ENCODE peak calls at places on chromosomes 5 and 9, in seven cellular contexts. T is effector memory CD4-positive, alpha-beta T cell; Q is H1; D is GM23248; A is foreskin keratinocyte; G is left lung; C is A549. F is an unnamed sample.

GRCh38 chr5:135227064-135228022 is 171.7 kb downstream of the MACROH2A1 start:
- DNase-seq in G (no peak), Q (no peak), A (no peak), T (no peak), C (no peak), D (no peak), F (no peak)

GRCh38 chr5:43917925-43918324 is 314.9 kb downstream of the NNT start:
- DNase-seq in G (no peak), C (no peak), A (no peak), Q (no peak), T (no peak), D (no peak), F (no peak)

GRCh38 chr5:76473676-76474075 is 70.6 kb downstream of the IQGAP2 start:
- DNase-seq in D (no peak), G (no peak), C (no peak), A (no peak), T (peak; percentile 41), Q (no peak), F (no peak)

GRCh38 chr5:147901555-147901954 is 4.8 kb downstream of the C5orf46 start:
- DNase-seq in Q (no peak), G (no peak), C (peak; percentile 1), D (peak; percentile 26), T (no peak), A (no peak), F (no peak)

GRCh38 chr9:131927092-131927491 is 152.6 kb downstream of the MED27 start:
- DNase-seq in A (no peak), Q (no peak), C (no peak), D (no peak), T (no peak), G (no peak), F (no peak)

GRCh38 chr5:123147741-123148140 is 58.7 kb downstream of the PRDM6 start:
- DNase-seq in Q (no peak), A (no peak), T (no peak), D (no peak), G (no peak), C (no peak), F (no peak)

GRCh38 chr9:86324308-86324707 is 29.9 kb downstream of the TUT7 start:
- DNase-seq in T (no peak), A (no peak), G (no peak), Q (no peak), D (peak; percentile 85), C (no peak), F (no peak)

GRCh38 chr9:119283118-119283794 is 86.0 kb downstream of the BRINP1 start:
- DNase-seq in G (no peak), Q (peak; percentile 59), T (no peak), A (peak; percentile 3), D (peak; percentile 78), C (no peak), F (peak; percentile 60)

GRCh38 chr9:86298873-86299272 is 16.5 kb upstream of the ISCA1 start:
- DNase-seq in G (no peak), A (no peak), D (no peak), C (no peak), Q (no peak), T (no peak), F (no peak)

GRCh38 chr9:25636026-25636425 is 42.2 kb downstream of the TUSC1 start:
- DNase-seq in G (no peak), Q (no peak), D (no peak), T (no peak), C (no peak), A (no peak), F (no peak)

GRCh38 chr5:32585446-32586250 is at the start of gene SUB1:
- DNase-seq in A (peak; percentile 68), T (peak; percentile 93), Q (peak; percentile 75), G (peak; percentile 97), D (peak; percentile 94), C (peak; percentile 92), F (peak; percentile 97)

GRCh38 chr5:32585122-32585445 is 273 bp upstream of the SUB1 start:
- DNase-seq in D (no peak), C (no peak), T (no peak), G (no peak), Q (no peak), A (no peak), F (no peak)

GRCh38 chr5:32586251-32586642 is 890 bp downstream of the SUB1 start:
- DNase-seq in Q (no peak), T (no peak), C (no peak), G (no peak), D (no peak), A (no peak), F (no peak)

GRCh38 chr5:32589431-32589830 is 4.1 kb downstream of the SUB1 start:
- DNase-seq in G (no peak), C (no peak), A (no peak), T (no peak), D (no peak), Q (no peak), F (no peak)

GRCh38 chr5:32587067-32587551 is 1.8 kb downstream of the SUB1 start:
- DNase-seq in D (no peak), A (no peak), G (no peak), T (no peak), C (no peak), Q (no peak), F (no peak)
- H3K4me1 ChIP-seq in D (peaks cover 30% of the 10 kb centered on the region), A (peaks cover 21% of the 10 kb centered on the region), G (peaks cover 23% of the 10 kb centered on the region), T (peaks cover 27% of the 10 kb centered on the region), C (peaks cover 24% of the 10 kb centered on the region), Q (peaks cover 3% of the 10 kb centered on the region), F (no peaks in the 10 kb centered on the region)

DNA sequence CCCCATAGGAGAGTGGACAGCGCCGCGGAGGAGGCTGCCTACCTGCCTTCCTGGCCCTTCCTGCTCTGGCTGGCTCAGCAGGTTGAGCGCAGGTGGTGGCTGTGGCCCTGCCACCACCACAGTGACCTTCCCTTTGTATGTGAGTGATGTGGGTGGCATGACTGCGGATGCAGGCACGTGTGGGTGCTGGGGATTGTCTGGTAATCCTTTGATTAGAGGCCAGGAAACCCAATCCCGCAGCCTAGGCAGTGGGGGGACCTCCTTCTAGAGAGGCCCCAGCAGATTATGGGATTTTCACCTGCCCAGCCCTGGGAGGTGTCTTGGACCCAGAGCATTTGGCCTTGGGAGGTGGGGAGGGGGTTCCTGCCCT is 16.5 kb downstream of the RXRA start:
- DNase-seq in D (no peak), C (no peak), Q (no peak), G (no peak), A (no peak), T (no peak), F (no peak)
- H3K4me1 ChIP-seq in D (no peaks in the 10 kb centered on the region), C (no peaks in the 10 kb centered on the region), Q (no peaks in the 10 kb centered on the region), G (peaks cover 59% of the 10 kb centered on the region), A (peaks cover 3% of the 10 kb centered on the region), T (no peaks in the 10 kb centered on the region), F (no peaks in the 10 kb centered on the region)

DNA sequence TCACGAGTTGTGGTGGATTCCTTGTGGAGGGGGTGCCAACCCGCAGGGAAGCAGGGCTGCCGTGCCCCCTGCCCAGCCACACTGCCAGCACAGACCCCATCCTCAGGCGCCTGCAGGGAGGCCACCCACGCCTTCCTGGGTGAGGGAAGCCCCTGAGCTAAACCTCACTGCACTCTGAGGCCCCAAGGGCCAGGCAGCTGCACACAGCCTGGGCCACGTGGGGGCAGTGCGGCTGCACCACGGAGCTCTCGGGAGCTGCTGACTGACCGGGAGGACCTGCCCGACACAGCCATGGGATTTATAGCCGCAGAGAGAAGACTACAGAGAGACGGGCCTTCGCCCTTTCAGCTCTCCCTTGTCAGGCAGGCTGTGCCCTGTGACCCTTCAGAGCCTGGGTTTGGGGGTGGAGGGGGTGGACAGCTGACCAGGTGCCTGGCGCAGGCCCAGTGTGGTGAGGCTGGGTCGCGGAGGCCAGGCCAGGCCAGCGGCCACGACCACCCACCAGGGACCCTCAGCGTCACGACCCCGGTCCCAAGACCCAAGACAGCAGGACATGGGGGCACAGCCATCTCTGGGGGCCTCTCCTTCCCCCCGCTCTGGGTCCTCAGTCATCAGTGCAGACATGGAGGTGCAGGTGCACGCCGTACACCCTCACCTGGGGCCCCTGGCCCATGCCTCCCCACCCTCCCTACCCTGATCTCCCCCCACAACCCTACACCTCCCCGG is 4.3 kb upstream of the AHRR start:
- DNase-seq in D (peak; percentile 89), G (peak; percentile 77), C (peak; percentile 88), Q (peak; percentile 50), A (no peak), T (no peak), F (peak; percentile 61)
- H3K4me1 ChIP-seq in D (peaks cover 14% of the 10 kb centered on the region), G (peaks cover 13% of the 10 kb centered on the region), C (peaks cover 24% of the 10 kb centered on the region), Q (peaks cover 1% of the 10 kb centered on the region), A (no peaks in the 10 kb centered on the region), T (peaks cover 17% of the 10 kb centered on the region), F (no peaks in the 10 kb centered on the region)

GRCh38 chr5:131263648-131264452 is at the start of gene CDC42SE2:
- DNase-seq in G (peak; percentile 97), T (peak; percentile 78), Q (peak; percentile 59), D (peak; percentile 95), A (no peak), C (peak; percentile 81), F (peak; percentile 94)

GRCh38 chr5:131259326-131259725 is 4.5 kb upstream of the CDC42SE2 start:
- DNase-seq in A (no peak), C (no peak), G (no peak), D (no peak), Q (no peak), T (no peak), F (no peak)

GRCh38 chr5:131262953-131263541 is 806 bp upstream of the CDC42SE2 start:
- DNase-seq in Q (no peak), D (peak; percentile 40), C (no peak), G (no peak), A (no peak), T (no peak), F (no peak)

GRCh38 chr5:131260895-131261294 is 3.0 kb upstream of the CDC42SE2 start:
- DNase-seq in D (no peak), C (no peak), T (no peak), A (no peak), Q (no peak), G (no peak), F (no peak)

DNA sequence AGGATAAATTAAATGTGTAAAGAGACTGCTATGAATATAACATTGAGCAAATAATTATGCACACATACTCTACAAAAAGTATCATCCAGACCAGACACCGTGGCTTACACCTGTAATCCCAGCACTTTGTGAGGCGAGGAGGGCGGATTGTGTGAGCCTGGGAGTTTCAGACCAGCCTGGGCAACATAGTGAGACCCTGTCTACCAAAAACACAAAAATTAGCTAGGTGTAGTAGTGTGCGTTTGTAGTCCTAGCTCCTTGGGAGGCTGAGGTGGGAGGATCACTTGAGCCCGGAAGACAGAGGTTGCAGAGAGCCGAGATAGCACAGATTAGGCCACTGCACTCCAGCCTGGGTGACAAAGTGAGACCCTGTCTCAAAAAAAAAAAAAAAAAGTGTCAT is 2.4 kb upstream of the CDC42SE2 start:
- DNase-seq in A (no peak), C (no peak), G (no peak), T (no peak), D (no peak), Q (no peak), F (no peak)
- H3K4me1 ChIP-seq in A (peaks cover 23% of the 10 kb centered on the region), C (peaks cover 17% of the 10 kb centered on the region), G (peaks cover 9% of the 10 kb centered on the region), T (peaks cover 25% of the 10 kb centered on the region), D (peaks cover 14% of the 10 kb centered on the region), Q (no peaks in the 10 kb centered on the region), F (no peaks in the 10 kb centered on the region)

GRCh38 chr5:165882099-165882498 is 2376.7 kb downstream of the MAT2B start:
- DNase-seq in C (no peak), T (no peak), Q (no peak), D (no peak), G (no peak), A (no peak), F (no peak)
- H3K4me1 ChIP-seq in C (no peaks in the 10 kb centered on the region), T (no peaks in the 10 kb centered on the region), Q (no peaks in the 10 kb centered on the region), D (no peaks in the 10 kb centered on the region), G (no peaks in the 10 kb centered on the region), A (no peaks in the 10 kb centered on the region), F (no peaks in the 10 kb centered on the region)

DNA sequence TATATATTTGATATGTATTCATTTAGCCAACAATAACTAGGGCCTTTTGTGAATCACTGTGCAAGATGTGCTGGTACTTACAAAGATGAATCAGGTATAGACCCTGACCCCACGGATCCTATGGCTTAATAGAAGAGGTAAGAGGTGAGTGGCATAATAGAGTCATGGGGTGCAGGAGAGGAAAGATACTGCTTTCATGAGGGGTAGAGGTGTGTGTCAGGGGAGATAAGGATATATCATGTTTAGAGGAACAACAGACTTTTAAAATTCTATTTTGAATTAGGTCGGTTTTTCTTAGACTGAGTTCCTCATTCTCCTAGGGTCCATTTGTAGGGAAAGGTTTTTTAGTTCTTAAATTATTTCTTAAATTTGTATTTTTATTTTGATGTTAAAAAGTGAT is 27.8 kb downstream of the ZCCHC7 start:
- DNase-seq in D (no peak), C (no peak), G (no peak), Q (no peak), A (no peak), T (no peak), F (no peak)
- H3K4me1 ChIP-seq in D (peaks cover 7% of the 10 kb centered on the region), C (peaks cover 5% of the 10 kb centered on the region), G (no peaks in the 10 kb centered on the region), Q (no peaks in the 10 kb centered on the region), A (peaks cover 5% of the 10 kb centered on the region), T (peaks cover 15% of the 10 kb centered on the region), F (no peaks in the 10 kb centered on the region)

F was measured in aorta.